ENCODE peak calls at places on chromosomes 7 and 10, in four cellular contexts. P is K562, D is HepG2, V is GM12878. I is an unnamed sample.

GRCh38 chr7:95527033-95527775 is 41.5 kb downstream of the ASB4 start:
- DNase-seq in P (peak; percentile 78), D (peak; percentile 58), V (no peak), I (peak; percentile 62)

GRCh38 chr10:133261726-133262325 is 14.8 kb downstream of the ADAM8 start:
- DNase-seq in P (peak; percentile 87), D (no peak), V (no peak), I (peak; percentile 81)

GRCh38 chr10:86366033-86366901 is at the start of gene GRID1:
- DNase-seq in P (peak; percentile 57), D (no peak), V (no peak), I (peak; percentile 58)

GRCh38 chr7:155796381-155797261 is 15.6 kb downstream of the SHH start:
- DNase-seq in P (peak; percentile 91), D (no peak), V (no peak), I (peak; percentile 83)

GRCh38 chr7:108307246-108307982 is 148.8 kb downstream of the NRCAM start:
- DNase-seq in P (no peak), D (no peak), V (no peak), I (no peak)

GRCh38 chr10:53052765-53053164 is 280.2 kb upstream of the MBL2 start:
- DNase-seq in P (no peak), D (no peak), V (no peak), I (no peak)

GRCh38 chr10:31399631-31400030 is 80.6 kb downstream of the ZEB1 start:
- DNase-seq in P (no peak), D (no peak), V (no peak), I (no peak)

GRCh38 chr7:7944619-7945282 is 23.8 kb upstream of the GLCCI1 start:
- DNase-seq in P (no peak), D (no peak), V (peak; percentile 99), I (no peak)

GRCh38 chr10:7192831-7193348 is 217.9 kb downstream of the SFMBT2 start:
- DNase-seq in P (no peak), D (no peak), V (no peak), I (no peak)

GRCh38 chr10:43287056-43288007 is 20.5 kb upstream of the RASGEF1A start:
- DNase-seq in P (no peak), D (no peak), V (peak; percentile 27), I (no peak)

GRCh38 chr10:22427101-22427500 is 81.8 kb downstream of the SPAG6 start:
- DNase-seq in P (peak; percentile 38), D (no peak), V (no peak), I (no peak)

GRCh38 chr7:17558135-17558534 is 259.7 kb downstream of the AHR start:
- DNase-seq in P (no peak), D (no peak), V (no peak), I (no peak)

GRCh38 chr10:14555806-14556205 is 218.9 kb downstream of the FAM107B start:
- DNase-seq in P (no peak), D (no peak), V (no peak), I (no peak)

GRCh38 chr7:115133248-115133647 is 211.4 kb downstream of the MDFIC start:
- DNase-seq in P (no peak), D (no peak), V (no peak), I (no peak)

GRCh38 chr10:7872041-7872442 is 53.7 kb downstream of the TAF3 start:
- DNase-seq in P (peak; percentile 41), D (no peak), V (no peak), I (no peak)

GRCh38 chr10:58177362-58177947 is 90.2 kb downstream of the IPMK start:
- DNase-seq in P (peak; percentile 17), D (peak; percentile 15), V (no peak), I (no peak)

GRCh38 chr10:31693499-31693898 is 235.1 kb downstream of the ARHGAP12 start:
- DNase-seq in P (no peak), D (no peak), V (no peak), I (no peak)

GRCh38 chr7:45919947-45920542 is 1.0 kb downstream of the IGFBP3 start:
- DNase-seq in P (no peak), D (no peak), V (no peak), I (no peak)

GRCh38 chr10:35495521-35496238 is 109.5 kb upstream of the GJD4 start:
- DNase-seq in P (no peak), D (peak; percentile 63), V (no peak), I (no peak)

GRCh38 chr7:27576360-27576944 is 86.2 kb downstream of the HIBADH start:
- DNase-seq in P (peak; percentile 19), D (peak; percentile 21), V (no peak), I (no peak)

GRCh38 chr7:100606313-100606712 is 4.2 kb downstream of the PCOLCE start:
- DNase-seq in P (no peak), D (no peak), V (no peak), I (no peak)

GRCh38 chr7:137952406-137952805 is 49.5 kb downstream of the CREB3L2 start:
- DNase-seq in P (no peak), D (no peak), V (no peak), I (no peak)

GRCh38 chr7:469591-469961 is 50.1 kb downstream of the PDGFA start:
- DNase-seq in P (no peak), D (no peak), V (no peak), I (no peak)

GRCh38 chr7:159047536-159047935 is 97.1 kb downstream of the VIPR2 start:
- DNase-seq in P (no peak), D (no peak), V (no peak), I (no peak)

GRCh38 chr10:100979821-100980272 is 7.5 kb downstream of the MRPL43 start:
- DNase-seq in P (no peak), D (no peak), V (no peak), I (no peak)

GRCh38 chr7:21704362-21704761 is 161.5 kb downstream of the DNAH11 start:
- DNase-seq in P (no peak), D (no peak), V (no peak), I (no peak)

GRCh38 chr7:44380179-44380830 is 54.9 kb upstream of the CAMK2B start:
- DNase-seq in P (no peak), D (no peak), V (no peak), I (no peak)

GRCh38 chr10:77351386-77351785 is 286.2 kb downstream of the KCNMA1 start:
- DNase-seq in P (no peak), D (no peak), V (no peak), I (no peak)

GRCh38 chr10:94194256-94194655 is 168.5 kb downstream of the NOC3L start:
- DNase-seq in P (no peak), D (no peak), V (no peak), I (no peak)

GRCh38 chr10:23200997-23201652 is 9.0 kb downstream of the PTF1A start:
- DNase-seq in P (no peak), D (peak; percentile 69), V (no peak), I (no peak)

GRCh38 chr7:125195156-125195555 is 265.5 kb upstream of the POT1 start:
- DNase-seq in P (no peak), D (no peak), V (no peak), I (no peak)

GRCh38 chr10:2619472-2619871 is 447.9 kb upstream of the PFKP start:
- DNase-seq in P (peak; percentile 9), D (peak; percentile 7), V (no peak), I (peak; percentile 41)

GRCh38 chr10:2051108-2051507 is 313.8 kb upstream of the ADARB2 start:
- DNase-seq in P (no peak), D (no peak), V (no peak), I (no peak)

GRCh38 chr10:119378737-119379067 is 163.8 kb downstream of the RGS10 start:
- DNase-seq in P (peak; percentile 67), D (no peak), V (no peak), I (no peak)

GRCh38 chr10:130621231-130621775 is 485.1 kb downstream of the GLRX3 start:
- DNase-seq in P (no peak), D (no peak), V (no peak), I (no peak)

GRCh38 chr10:50991496-50992355 is 82.6 kb upstream of the PRKG1 start:
- DNase-seq in P (no peak), D (no peak), V (no peak), I (peak; percentile 38)

GRCh38 chr7:137045573-137045972 is 177.1 kb downstream of the CHRM2 start:
- DNase-seq in P (no peak), D (no peak), V (no peak), I (no peak)

GRCh38 chr10:102601639-102602038 is 42.6 kb upstream of the TRIM8 start:
- DNase-seq in P (no peak), D (no peak), V (no peak), I (no peak)

GRCh38 chr10:102600816-102601215 is 43.5 kb upstream of the TRIM8 start:
- DNase-seq in P (no peak), D (no peak), V (no peak), I (no peak)

GRCh38 chr10:102597131-102597891 is 47.0 kb upstream of the TRIM8 start:
- DNase-seq in P (no peak), D (peak; percentile 83), V (no peak), I (no peak)

GRCh38 chr10:102602272-102603045 is 41.8 kb upstream of the TRIM8 start:
- DNase-seq in P (no peak), D (no peak), V (no peak), I (no peak)

DNA sequence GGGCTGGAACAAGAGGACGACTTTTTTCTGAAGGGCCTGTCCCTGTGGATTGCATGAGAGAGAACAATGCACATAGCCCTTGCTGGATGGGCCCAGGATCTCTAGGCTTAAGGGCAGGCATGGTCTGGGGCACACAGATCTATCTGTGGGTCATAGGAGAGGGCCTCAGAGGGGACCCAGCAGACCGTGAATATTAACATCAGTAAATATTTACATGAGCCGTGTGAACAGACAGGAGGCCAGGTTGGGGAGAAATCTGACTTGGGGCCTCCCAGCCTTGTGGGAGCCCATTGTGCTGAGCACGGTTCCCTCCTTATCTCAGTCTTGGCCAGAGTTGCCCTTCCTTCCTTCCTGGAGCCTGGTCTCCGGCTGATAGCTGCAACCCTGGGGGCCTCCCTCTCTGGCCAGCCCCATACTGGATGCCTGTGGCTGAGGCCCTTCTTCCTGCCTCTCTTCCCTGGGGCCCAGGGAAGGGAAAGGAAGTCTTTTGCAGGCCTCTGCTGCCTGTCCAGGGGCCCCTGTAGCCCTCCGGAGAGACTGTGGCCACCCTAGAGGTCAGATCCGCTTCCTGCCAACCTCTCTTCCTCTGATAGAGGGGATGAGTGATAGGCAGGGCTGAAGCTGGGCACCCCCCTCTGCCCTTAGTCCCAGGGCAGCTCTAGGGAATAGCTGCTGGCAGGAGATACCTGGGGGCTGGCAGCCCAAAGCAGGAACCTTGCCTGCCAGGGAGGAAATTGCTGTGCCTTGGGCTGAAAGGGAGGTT is 44.5 kb upstream of the TRIM8 start:
- DNase-seq in P (peak; percentile 82), D (peak; percentile 86), V (no peak), I (no peak)
- TF ChIP-seq ATF3 in P (no peak), D (no peak), V (no peak), I (no peak)

GRCh38 chr10:55374917-55375316 is 573.9 kb upstream of the PCDH15 start:
- DNase-seq in P (no peak), D (no peak), V (no peak), I (no peak)

GRCh38 chr10:55367555-55367954 is 566.5 kb upstream of the PCDH15 start:
- DNase-seq in P (no peak), D (no peak), V (no peak), I (no peak)

GRCh38 chr10:55374060-55374459 is 573.0 kb upstream of the PCDH15 start:
- DNase-seq in P (no peak), D (peak; percentile 1), V (no peak), I (no peak)

GRCh38 chr10:55368467-55368866 is 567.4 kb upstream of the PCDH15 start:
- DNase-seq in P (no peak), D (no peak), V (no peak), I (no peak)

GRCh38 chr10:55370021-55370420 is 569.0 kb upstream of the PCDH15 start:
- DNase-seq in P (no peak), D (no peak), V (no peak), I (no peak)
- TF ChIP-seq ETV6 in P (no peak), D (no peak), V (no peak), I (no peak)

GRCh38 chr7:29099896-29100847 is 46.2 kb downstream of the CPVL start:
- DNase-seq in P (no peak), D (peak; percentile 95), V (no peak), I (no peak)
- TF ChIP-seq ATF3 in P (no peak), D (peak; percentile 59), V (no peak), I (no peak)

GRCh38 chr7:2708547-2709310 is 20.7 kb downstream of the AMZ1 start:
- DNase-seq in P (no peak), D (no peak), V (no peak), I (no peak)
- TF ChIP-seq ETV6 in P (no peak), D (no peak), V (no peak), I (no peak)